ENCODE peak calls at places on chromosome 14, in four cellular contexts. Z, X, C and Q are unnamed samples.

GRCh38 chr14:79724934-79725717 is 486.2 kb downstream of the DIO2 start:
- DNase-seq in C (no peak), Z (no peak), X (no peak), Q (no peak)

GRCh38 chr14:54502602-54503001 is 7.1 kb upstream of the CGRRF1 start:
- DNase-seq in C (no peak), X (no peak), Z (no peak), Q (no peak)

GRCh38 chr14:21965042-21965441 is 291.4 kb upstream of the OR4E1 start:
- DNase-seq in Z (no peak), C (no peak), X (no peak), Q (no peak)

GRCh38 chr14:31127690-31128089 is 79.9 kb downstream of the HECTD1 start:
- DNase-seq in Z (no peak), X (no peak), C (no peak), Q (no peak)

GRCh38 chr14:102500190-102500661 is 9.3 kb downstream of the ANKRD9 start:
- DNase-seq in X (no peak), Z (no peak), C (peak), Q (no peak)

GRCh38 chr14:62718629-62719028 is 326.6 kb downstream of the KCNH5 start:
- DNase-seq in Z (no peak), C (no peak), X (no peak), Q (no peak)

GRCh38 chr14:77104393-77104792 is 6.3 kb downstream of the CIPC start:
- DNase-seq in X (no peak), C (no peak), Z (no peak), Q (no peak)

GRCh38 chr14:90572461-90573150 is 175.8 kb downstream of the CALM1 start:
- DNase-seq in X (no peak), Z (no peak), C (no peak), Q (no peak)

GRCh38 chr14:23631702-23632460 is 4.3 kb upstream of the DHRS2 start:
- DNase-seq in X (peak), C (peak), Z (no peak), Q (peak)

GRCh38 chr14:93030761-93031160 is 85.0 kb downstream of the ITPK1 start:
- DNase-seq in X (no peak), Z (no peak), C (no peak), Q (no peak)

GRCh38 chr14:61596985-61597384 is 98.3 kb upstream of the HIF1A start:
- DNase-seq in Z (no peak), X (no peak), C (peak), Q (no peak)

GRCh38 chr14:68369289-68369925 is 423.5 kb downstream of the ZFP36L1 start:
- DNase-seq in Z (no peak), C (peak), X (no peak), Q (no peak)

GRCh38 chr14:52279405-52279804 is 11.9 kb downstream of the PTGDR start:
- DNase-seq in C (peak), Z (peak), X (no peak), Q (no peak)

GRCh38 chr14:54652188-54652889 is 85.4 kb downstream of the SAMD4A start:
- DNase-seq in X (no peak), C (peak), Z (peak), Q (peak)

GRCh38 chr14:64952598-64953309 is 10.2 kb upstream of the GPX2 start:
- DNase-seq in X (no peak), Z (no peak), C (no peak), Q (no peak)

GRCh38 chr14:60681271-60681670 is 32.0 kb upstream of the SIX1 start:
- DNase-seq in C (no peak), X (no peak), Z (no peak), Q (no peak)

GRCh38 chr14:77862154-77862783 is 62.4 kb downstream of the ADCK1 start:
- DNase-seq in X (peak), Z (no peak), C (peak), Q (no peak)

GRCh38 chr14:99807413-99808132 is 14.4 kb downstream of the EML1 start:
- DNase-seq in Z (peak), C (no peak), X (no peak), Q (no peak)

GRCh38 chr14:87916103-87916885 is 76.7 kb downstream of the GALC start:
- DNase-seq in C (no peak), X (no peak), Z (no peak), Q (no peak)

GRCh38 chr14:68309121-68309520 is 483.7 kb downstream of the ZFP36L1 start:
- DNase-seq in X (no peak), C (no peak), Z (no peak), Q (no peak)

GRCh38 chr14:104284636-104285482 is 146.5 kb downstream of the KIF26A start:
- DNase-seq in X (no peak), Z (no peak), C (no peak), Q (no peak)

GRCh38 chr14:89445252-89445973 is 28.4 kb upstream of the FOXN3 start:
- DNase-seq in X (no peak), Z (no peak), C (no peak), Q (no peak)

GRCh38 chr14:100524933-100525243 is 62.3 kb downstream of the BEGAIN start:
- DNase-seq in C (peak), X (peak), Z (no peak), Q (no peak)

GRCh38 chr14:50943261-50943942 is 881 bp downstream of the PYGL start:
- DNase-seq in C (peak), X (no peak), Z (no peak), Q (no peak)

GRCh38 chr14:53273671-53274072 is 120.5 kb upstream of the DDHD1 start:
- DNase-seq in C (no peak), X (no peak), Z (no peak), Q (no peak)

GRCh38 chr14:70648374-70648773 is 6.7 kb downstream of the TTC9 start:
- DNase-seq in X (no peak), C (no peak), Z (no peak), Q (no peak)

GRCh38 chr14:65098586-65098985 is 3.7 kb downstream of the MAX start:
- DNase-seq in X (no peak), Z (no peak), C (peak), Q (no peak)

GRCh38 chr14:70576891-70577290 is 23.6 kb downstream of the MED6 start:
- DNase-seq in X (no peak), C (no peak), Z (no peak), Q (no peak)

GRCh38 chr14:106845286-106846087 is 1319.1 kb downstream of the TMEM121 start:
- DNase-seq in Z (no peak), X (peak), C (no peak), Q (no peak)